ENCODE peak calls at places on chromosomes 2 and 18, in four cellular contexts. N is cerebellum, A is T-cell, G is NCI-H1092 treated with DMSO at 0.1 percent for 48 hours. H is an unnamed sample.

GRCh38 chr2:158015428-158016076 is 86.1 kb upstream of the UPP2 start:
- DNase-seq in N (no peak), G (no peak), A (no peak), H (no peak)

GRCh38 chr18:74541703-74542555 is 7.6 kb downstream of the CNDP1 start:
- DNase-seq in G (no peak), A (no peak), N (no peak), H (no peak)

GRCh38 chr2:63192889-63193778 is 142.5 kb downstream of the OTX1 start:
- DNase-seq in N (no peak), A (no peak), G (no peak), H (no peak)

GRCh38 chr2:28068098-28068497 is 177.6 kb downstream of the BABAM2 start:
- DNase-seq in A (no peak), G (no peak), N (no peak), H (no peak)

GRCh38 chr2:203656522-203657287 is 49.7 kb upstream of the CD28 start:
- DNase-seq in G (no peak), N (no peak), A (no peak), H (no peak)

GRCh38 chr2:112625474-112626114 is 20.1 kb upstream of the SLC20A1 start:
- DNase-seq in A (no peak), N (no peak), G (no peak), H (no peak)

GRCh38 chr2:10135296-10136089 is 13.0 kb downstream of the RRM2 start:
- DNase-seq in G (no peak), N (no peak), A (no peak), H (no peak)

GRCh38 chr2:38010995-38011394 is 65.0 kb downstream of the CYP1B1 start:
- DNase-seq in G (no peak), A (no peak), N (no peak), H (no peak)

GRCh38 chr2:201182650-201183372 is at the start of gene CASP10:
- DNase-seq in A (no peak), N (no peak), G (no peak), H (peak)

GRCh38 chr2:220887880-220888279 is 684.2 kb downstream of the EPHA4 start:
- DNase-seq in A (no peak), N (no peak), G (no peak), H (no peak)

GRCh38 chr2:160108231-160108630 is 45.8 kb upstream of the PLA2R1 start:
- DNase-seq in A (no peak), G (no peak), N (no peak), H (no peak)

GRCh38 chr2:161116463-161116960 is 43.7 kb upstream of the TANK start:
- DNase-seq in N (no peak), A (no peak), G (no peak), H (no peak)

GRCh38 chr2:60954139-60954538 is 63.4 kb upstream of the PEX13 start:
- DNase-seq in N (no peak), G (no peak), A (no peak), H (no peak)

GRCh38 chr2:130878316-130878715 is 41.6 kb downstream of the ARHGEF4 start:
- DNase-seq in A (no peak), G (no peak), N (no peak), H (no peak)

GRCh38 chr18:55918449-55918848 is 330.5 kb upstream of the TCF4 start:
- DNase-seq in N (no peak), A (no peak), G (no peak), H (no peak)

GRCh38 chr2:74261204-74261864 is 62.9 kb downstream of the MTHFD2 start:
- DNase-seq in N (no peak), A (no peak), G (no peak), H (peak)

GRCh38 chr18:22044474-22045220 is 124.7 kb upstream of the GATA6 start:
- DNase-seq in A (no peak), N (no peak), G (no peak), H (no peak)

GRCh38 chr2:50396301-50396637 is 635.7 kb downstream of the NRXN1 start:
- DNase-seq in N (no peak), G (no peak), A (no peak), H (no peak)

GRCh38 chr2:106120432-106120831 is 73.7 kb downstream of the UXS1 start:
- DNase-seq in N (no peak), G (no peak), A (no peak), H (no peak)

GRCh38 chr2:170930132-170931109 is 1.4 kb downstream of the GORASP2 start:
- DNase-seq in G (peak), A (peak), N (peak), H (peak)

GRCh38 chr2:212537311-212538155 is 1.1 kb downstream of the ERBB4 start:
- DNase-seq in G (peak), A (no peak), N (peak), H (no peak)

GRCh38 chr2:54808642-54809041 is 85.2 kb downstream of the EML6 start:
- DNase-seq in N (no peak), G (no peak), A (no peak), H (no peak)

GRCh38 chr2:71466301-71467179 is 13.2 kb downstream of the DYSF start:
- DNase-seq in N (no peak), G (no peak), A (no peak), H (no peak)

GRCh38 chr18:57404345-57404744 is 30.8 kb upstream of the ONECUT2 start:
- DNase-seq in A (no peak), G (no peak), N (no peak), H (no peak)